ENCODE peak calls at places on chromosomes 3 and 15, in eight cellular contexts. G is fibroblast of mammary gland, B is H1, S is COR-L47, E is transverse colon, J is left kidney, Y is activated T-cell treated with anti-CD3 and anti-CD28 coated beads for 1 hour, I is GM23338. K is an unnamed sample.

GRCh38 chr3:71371282-71371681 is 212.2 kb downstream of the FOXP1 start:
- DNase-seq in G (no peak), B (no peak), S (no peak), E (no peak), J (no peak), Y (no peak), I (no peak), K (no peak)

GRCh38 chr15:41806291-41807181 is 21.4 kb upstream of the JMJD7 start:
- DNase-seq in G (no peak), B (no peak), S (peak), E (no peak), J (no peak), Y (no peak), I (peak), K (no peak)

GRCh38 chr3:43177092-43177491 is 71.2 kb upstream of the POMGNT2 start:
- DNase-seq in G (no peak), B (no peak), S (no peak), E (no peak), J (no peak), Y (no peak), I (no peak), K (no peak)

GRCh38 chr3:152073267-152073666 is 195.5 kb upstream of the MBNL1 start:
- DNase-seq in G (peak), B (no peak), S (no peak), E (no peak), J (no peak), Y (no peak), I (no peak), K (no peak)

GRCh38 chr3:37957185-37957936 is 33.2 kb upstream of the VILL start:
- DNase-seq in G (no peak), B (no peak), S (no peak), E (no peak), J (no peak), Y (no peak), I (no peak), K (no peak)

GRCh38 chr3:36843065-36844051 is 79.0 kb upstream of the DCLK3 start:
- DNase-seq in G (peak), B (peak), S (no peak), E (no peak), J (peak), Y (peak), I (peak), K (peak)

GRCh38 chr3:44899683-44900367 is 25.4 kb downstream of the TGM4 start:
- DNase-seq in G (no peak), B (no peak), S (no peak), E (no peak), J (peak), Y (no peak), I (no peak), K (no peak)

GRCh38 chr3:64291345-64291744 is 66.1 kb upstream of the PRICKLE2 start:
- DNase-seq in G (peak), B (no peak), S (no peak), E (peak), J (no peak), Y (no peak), I (no peak), K (no peak)

GRCh38 chr3:30098206-30098605 is 508.2 kb upstream of the TGFBR2 start:
- DNase-seq in G (peak), B (no peak), S (no peak), E (no peak), J (no peak), Y (no peak), I (no peak), K (no peak)

GRCh38 chr15:69704229-69704628 is 251.6 kb downstream of the RPLP1 start:
- DNase-seq in G (peak), B (no peak), S (no peak), E (no peak), J (peak), Y (no peak), I (no peak), K (no peak)

GRCh38 chr3:9809615-9810356 is at the start of gene TTLL3:
- DNase-seq in G (peak), B (no peak), S (peak), E (peak), J (peak), Y (peak), I (peak), K (peak)

GRCh38 chr15:95840004-95840403 is 490.5 kb upstream of the NR2F2 start:
- DNase-seq in G (peak), B (no peak), S (no peak), E (no peak), J (no peak), Y (no peak), I (no peak), K (no peak)

GRCh38 chr3:129618186-129618820 is 11.8 kb upstream of the PLXND1 start:
- DNase-seq in G (no peak), B (no peak), S (no peak), E (no peak), J (peak), Y (no peak), I (no peak), K (no peak)

GRCh38 chr15:35173444-35174118 is 88.5 kb upstream of the NANOGP8 start:
- DNase-seq in G (peak), B (no peak), S (no peak), E (no peak), J (no peak), Y (no peak), I (no peak), K (no peak)

GRCh38 chr15:63718590-63719035 is 115.1 kb downstream of the HERC1 start:
- DNase-seq in G (peak), B (no peak), S (no peak), E (no peak), J (no peak), Y (no peak), I (no peak), K (no peak)

GRCh38 chr15:90425726-90426346 is 37.8 kb downstream of the IQGAP1 start:
- DNase-seq in G (no peak), B (no peak), S (no peak), E (no peak), J (peak), Y (no peak), I (peak), K (no peak)